ENCODE peak calls at places on chromosomes 6 and 20, in four cellular contexts. E is IMR-90, J is mesendoderm, S is H1. B is an unnamed sample.

GRCh38 chr6:15504040-15504491 is 158.8 kb downstream of the DTNBP1 start:
- DNase-seq in E (no peak), J (no peak), S (no peak), B (no peak)

GRCh38 chr6:134850906-134851305 is 99.0 kb downstream of the ALDH8A1 start:
- DNase-seq in E (no peak), J (peak), S (no peak), B (peak)

GRCh38 chr6:149969635-149970034 is 5.9 kb downstream of the ULBP1 start:
- DNase-seq in E (no peak), J (no peak), S (no peak), B (no peak)

GRCh38 chr6:18405477-18406293 is 18.5 kb downstream of the RNF144B start:
- DNase-seq in E (peak), J (peak), S (no peak), B (no peak)

GRCh38 chr6:15876406-15876805 is 213.6 kb upstream of the DTNBP1 start:
- DNase-seq in E (no peak), J (no peak), S (no peak), B (no peak)

GRCh38 chr6:39294133-39294532 is 20.1 kb downstream of the KCNK17 start:
- DNase-seq in E (no peak), J (no peak), S (no peak), B (no peak)

GRCh38 chr6:52513464-52513863 is 63.4 kb downstream of the TRAM2 start:
- DNase-seq in E (no peak), J (peak), S (no peak), B (no peak)

GRCh38 chr6:154738561-154738961 is 5.3 kb downstream of the SCAF8 start:
- DNase-seq in E (peak), J (peak), S (no peak), B (no peak)

GRCh38 chr6:36220211-36220610 is 23.7 kb downstream of the BRPF3 start:
- DNase-seq in E (no peak), J (no peak), S (no peak), B (no peak)

GRCh38 chr20:8837396-8837795 is 231.5 kb upstream of the PLCB4 start:
- DNase-seq in E (peak), J (peak), S (no peak), B (no peak)

GRCh38 chr6:160201056-160201455 is 57.6 kb downstream of the SLC22A2 start:
- DNase-seq in E (no peak), J (no peak), S (no peak), B (no peak)

GRCh38 chr20:46169245-46170171 is 51.4 kb downstream of the CD40 start:
- DNase-seq in E (no peak), J (no peak), S (no peak), B (no peak)

GRCh38 chr20:9214676-9215075 is 145.8 kb downstream of the PLCB4 start:
- DNase-seq in E (peak), J (no peak), S (no peak), B (no peak)

GRCh38 chr6:8322659-8323058 is 112.7 kb downstream of the SLC35B3 start:
- DNase-seq in E (no peak), J (no peak), S (no peak), B (no peak)

GRCh38 chr20:57383447-57384347 is 7.5 kb upstream of the RBM38 start:
- DNase-seq in E (no peak), J (no peak), S (no peak), B (peak)

GRCh38 chr6:36855750-36856149 is 16.5 kb upstream of the CPNE5 start:
- DNase-seq in E (no peak), J (no peak), S (no peak), B (peak)

GRCh38 chr6:1872649-1873131 is 263.0 kb downstream of the FOXC1 start:
- DNase-seq in E (peak), J (peak), S (no peak), B (no peak)

GRCh38 chr20:38242848-38243449 is 17.6 kb downstream of the KIAA1755 start:
- DNase-seq in E (no peak), J (peak), S (peak), B (peak)

GRCh38 chr6:150684715-150685459 is 85.2 kb downstream of the PLEKHG1 start:
- DNase-seq in E (no peak), J (no peak), S (no peak), B (no peak)

GRCh38 chr20:32465092-32465900 is 107.2 kb downstream of the ASXL1 start:
- DNase-seq in E (peak), J (no peak), S (no peak), B (no peak)

GRCh38 chr6:1708820-1709612 is 99.3 kb downstream of the FOXC1 start:
- DNase-seq in E (no peak), J (no peak), S (no peak), B (no peak)

GRCh38 chr6:107115695-107116327 is 496 bp upstream of the BEND3 start:
- DNase-seq in E (no peak), J (peak), S (peak), B (peak)

GRCh38 chr6:158536891-158537798 is 22.7 kb upstream of the TMEM181 start:
- DNase-seq in E (no peak), J (peak), S (peak), B (peak)

GRCh38 chr6:149834513-149835481 is 29.4 kb downstream of the LRP11 start:
- DNase-seq in E (peak), J (peak), S (peak), B (peak)

GRCh38 chr6:96836579-96837137 is 619 bp downstream of the GPR63 start:
- DNase-seq in E (peak), J (peak), S (no peak), B (no peak)

GRCh38 chr6:165659945-165660862 is 2.8 kb downstream of the PDE10A start:
- DNase-seq in E (peak), J (peak), S (peak), B (no peak)

GRCh38 chr20:22207280-22207679 is 377.1 kb downstream of the FOXA2 start:
- DNase-seq in E (no peak), J (no peak), S (no peak), B (no peak)

GRCh38 chr6:159908535-159908934 is 17.7 kb downstream of the MAS1 start:
- DNase-seq in E (peak), J (no peak), S (no peak), B (no peak)

GRCh38 chr6:17032595-17033591 is 69.0 kb upstream of the STMND1 start:
- DNase-seq in E (peak), J (no peak), S (no peak), B (no peak)

GRCh38 chr20:63783970-63784369 is 44.4 kb downstream of the SLC2A4RG start:
- DNase-seq in E (no peak), J (no peak), S (no peak), B (no peak)
- H3K23ac ChIP-seq in E (no peak), J (no peak), S (no peak), B (no peak)

GRCh38 chr20:43567477-43567876 is 8.7 kb downstream of the SGK2 start:
- DNase-seq in E (no peak), J (no peak), S (no peak), B (no peak)

GRCh38 chr20:43569282-43569681 is 10.5 kb downstream of the SGK2 start:
- DNase-seq in E (no peak), J (no peak), S (no peak), B (no peak)

GRCh38 chr20:43570496-43570895 is 11.7 kb downstream of the SGK2 start:
- DNase-seq in E (no peak), J (no peak), S (no peak), B (no peak)

GRCh38 chr20:43571310-43571709 is 12.5 kb downstream of the SGK2 start:
- DNase-seq in E (no peak), J (no peak), S (no peak), B (no peak)

DNA sequence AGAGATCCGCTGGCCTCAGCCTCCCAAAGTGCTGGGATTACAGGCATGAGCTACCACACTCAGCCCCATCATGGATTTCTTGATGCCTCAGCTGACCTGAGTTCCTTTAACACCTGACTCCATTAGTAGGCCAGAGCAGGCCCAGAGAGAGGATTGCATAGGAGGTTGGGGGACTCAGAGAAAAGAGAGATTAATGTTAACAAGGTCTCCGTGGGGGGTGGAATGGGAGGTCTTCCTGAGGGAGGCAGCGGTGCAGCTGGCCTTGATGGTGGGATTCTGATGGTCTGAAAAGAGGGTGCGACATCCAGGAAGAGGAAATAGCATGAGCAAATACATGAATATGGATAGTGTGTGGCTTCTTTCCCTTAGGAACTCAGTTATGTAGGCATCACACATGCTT is 9.9 kb downstream of the SGK2 start:
- DNase-seq in E (no peak), J (no peak), S (no peak), B (no peak)
- H4K5ac ChIP-seq in E (no peak), J (no peak), S (no peak), B (no peak)

DNA sequence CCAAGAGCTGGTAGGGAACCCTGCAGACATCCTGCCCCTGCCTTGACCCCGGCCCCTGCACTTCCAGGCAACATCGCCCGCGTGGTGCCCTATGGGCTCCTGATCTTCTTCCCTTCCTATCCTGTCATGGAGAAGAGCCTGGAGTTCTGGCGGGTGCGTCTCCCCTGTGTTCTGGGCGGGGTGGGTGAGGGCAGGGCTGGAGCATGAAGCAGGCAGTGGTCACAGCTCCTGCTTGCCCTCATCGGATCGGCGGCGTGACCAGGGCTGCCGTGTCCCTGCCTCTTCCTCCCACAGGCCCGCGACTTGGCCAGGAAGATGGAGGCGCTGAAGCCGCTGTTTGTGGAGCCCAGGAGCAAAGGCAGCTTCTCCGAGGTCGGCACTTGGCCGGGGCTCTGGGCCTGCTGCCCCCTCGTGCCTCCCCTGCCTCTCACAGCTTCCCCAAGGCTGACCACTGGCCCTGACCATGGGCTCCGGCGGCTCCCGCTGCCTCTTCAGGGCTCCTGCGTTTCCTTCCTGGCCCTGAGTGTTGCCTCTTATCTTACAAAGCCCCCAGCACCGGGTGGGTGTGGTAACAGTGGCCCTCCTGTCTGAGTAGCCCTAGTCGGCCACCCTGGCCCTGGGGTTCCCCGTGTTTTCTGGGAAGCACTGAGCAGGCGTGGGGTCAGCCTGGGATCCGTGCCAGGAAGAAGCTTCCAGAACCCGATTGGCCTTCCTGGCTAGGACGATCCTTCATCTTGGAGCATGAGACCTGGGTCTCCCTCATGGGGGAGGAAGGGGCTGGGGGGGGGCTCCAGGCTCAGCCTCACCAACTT is 8.0 kb upstream of the TNFRSF6B start:
- DNase-seq in E (no peak), J (no peak), S (no peak), B (no peak)
- H3K23ac ChIP-seq in E (no peak), J (no peak), S (no peak), B (no peak)

GRCh38 chr6:10692965-10693538 is 1.4 kb downstream of the C6orf52 start:
- DNase-seq in E (no peak), J (peak), S (no peak), B (no peak)
- H4K5ac ChIP-seq in E (peak), J (no peak), S (no peak), B (peak)

DNA sequence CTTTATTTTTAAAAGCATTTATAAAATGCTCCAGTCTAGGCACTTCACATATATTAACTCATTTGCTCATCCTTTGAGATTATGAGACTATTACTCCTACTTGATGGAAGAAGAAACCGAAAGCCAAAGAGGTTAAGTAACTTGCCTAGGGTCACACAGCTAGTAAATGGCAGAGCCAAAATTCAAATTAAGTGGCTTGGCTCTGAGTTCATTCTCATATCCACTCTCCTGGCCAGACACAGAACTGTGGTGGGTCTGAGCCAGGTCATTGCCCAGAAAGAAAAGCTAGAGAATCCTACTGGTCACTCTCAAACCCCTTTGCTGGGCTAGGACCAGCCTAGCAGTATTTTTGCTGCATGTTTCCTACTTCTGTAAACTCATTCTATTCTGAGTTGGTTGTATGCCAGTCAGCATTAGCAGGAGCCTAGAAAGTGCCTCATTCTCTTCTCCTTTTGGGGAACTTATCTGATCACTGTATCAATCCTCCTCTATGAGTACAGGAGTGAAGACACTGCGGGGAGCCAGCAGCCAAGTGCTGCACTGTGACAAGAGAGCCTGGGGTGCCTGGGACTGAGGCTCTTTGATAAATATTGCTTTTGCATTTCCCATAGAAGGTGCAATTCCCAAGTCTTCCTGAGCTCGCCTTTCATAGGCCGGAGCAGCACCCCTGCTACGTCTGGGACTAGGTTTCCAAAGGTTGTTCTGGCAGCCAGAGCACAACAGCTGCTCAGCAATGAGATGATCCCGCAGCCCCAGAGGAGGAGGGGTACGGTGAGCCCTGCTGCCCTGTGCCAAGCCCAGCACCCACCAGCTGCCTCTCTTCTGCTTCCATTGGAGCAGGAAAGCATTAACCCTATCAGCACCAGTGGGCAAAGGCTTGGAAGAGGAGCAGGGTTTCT is 728.3 kb downstream of the MAFB start:
- DNase-seq in E (no peak), J (peak), S (peak), B (peak)
- H3K23ac ChIP-seq in E (no peak), J (no peak), S (no peak), B (no peak)

DNA sequence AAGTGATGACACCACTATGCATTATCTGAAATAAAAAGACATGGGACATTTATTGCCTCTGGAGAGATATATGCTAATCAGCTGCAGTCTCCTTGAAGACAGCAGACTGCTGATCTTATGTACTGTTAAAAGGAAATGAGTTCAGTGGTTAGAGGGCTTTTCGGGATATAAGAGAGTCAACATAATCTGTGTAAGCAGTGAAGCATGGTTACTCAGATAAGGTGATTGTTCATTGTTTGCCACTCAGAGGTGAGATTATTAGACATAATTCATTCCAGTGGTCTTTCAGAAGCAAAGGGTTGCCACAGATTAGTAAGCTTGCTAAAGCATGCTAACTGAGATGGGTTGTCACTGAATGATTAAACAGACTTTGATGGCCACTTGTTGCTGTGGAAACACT is 1450.7 kb upstream of the ADGRB3 start:
- DNase-seq in E (no peak), J (no peak), S (no peak), B (no peak)
- H4K5ac ChIP-seq in E (no peak), J (no peak), S (no peak), B (no peak)

GRCh38 chr20:35286077-35286898 is 1.7 kb upstream of the EIF6 start:
- DNase-seq in E (no peak), J (no peak), S (no peak), B (no peak)
- H3K23ac ChIP-seq in E (no peak), J (no peak), S (no peak), B (no peak)

GRCh38 chr6:102154874-102155273 is 761.4 kb downstream of the GRIK2 start:
- DNase-seq in E (no peak), J (no peak), S (no peak), B (no peak)
- H4K5ac ChIP-seq in E (no peak), J (no peak), S (no peak), B (no peak)

GRCh38 chr6:170367241-170367640 is 60.7 kb downstream of the FAM120B start:
- DNase-seq in E (peak), J (no peak), S (no peak), B (no peak)
- H3K23ac ChIP-seq in E (peak), J (no peak), S (no peak), B (no peak)